ENCODE peak calls at places on chromosomes 5 and 9, in four cellular contexts. Y is cardiac fibroblast, F is activated B cell treated with CpG ODN at 0.5 μM for 24 hours, O is suprapubic skin. Q is an unnamed sample.

GRCh38 chr5:126334755-126335154 is 88.5 kb upstream of the GRAMD2B start:
- DNase-seq in F (no peak), Y (no peak), O (no peak), Q (no peak)

GRCh38 chr5:149381986-149382338 is 2.9 kb upstream of the IL17B start:
- DNase-seq in F (peak; percentile 52), Y (peak; percentile 82), O (peak; percentile 85), Q (peak; percentile 57)

GRCh38 chr5:94932259-94932658 is 313.8 kb downstream of the SLF1 start:
- DNase-seq in O (no peak), Y (no peak), F (no peak), Q (no peak)

GRCh38 chr9:137801023-137801319 is 76.6 kb upstream of the CACNA1B start:
- DNase-seq in F (no peak), O (no peak), Y (no peak), Q (no peak)

GRCh38 chr9:38114905-38115304 is 45.9 kb upstream of the SHB start:
- DNase-seq in O (no peak), Y (no peak), F (no peak), Q (no peak)

GRCh38 chr9:8679405-8679951 is 879.9 kb upstream of the DMAC1 start:
- DNase-seq in F (no peak), Y (no peak), O (no peak), Q (no peak)

GRCh38 chr5:175872287-175873089 is 1.1 kb downstream of the CPLX2 start:
- DNase-seq in Y (no peak), O (no peak), F (no peak), Q (no peak)

GRCh38 chr9:125863920-125864319 is 116.7 kb downstream of the PBX3 start:
- DNase-seq in Y (no peak), O (no peak), F (no peak), Q (no peak)

GRCh38 chr9:4508246-4508906 is 18.1 kb downstream of the SLC1A1 start:
- DNase-seq in O (no peak), Y (no peak), F (no peak), Q (no peak)

GRCh38 chr5:91025449-91025848 is 357.7 kb downstream of the ARRDC3 start:
- DNase-seq in Y (no peak), O (no peak), F (no peak), Q (no peak)

GRCh38 chr5:174951151-174951780 is 226.9 kb downstream of the MSX2 start:
- DNase-seq in F (no peak), Y (peak; percentile 80), O (no peak), Q (no peak)

GRCh38 chr5:128637031-128637430 is 99.0 kb upstream of the FBN2 start:
- DNase-seq in O (no peak), F (no peak), Y (peak; percentile 85), Q (no peak)

GRCh38 chr9:130772185-130772584 is 62.9 kb upstream of the ABL1 start:
- DNase-seq in F (no peak), O (no peak), Y (no peak), Q (no peak)

GRCh38 chr5:40991168-40991980 is 79.8 kb downstream of the MROH2B start:
- DNase-seq in O (no peak), Y (peak; percentile 97), F (no peak), Q (no peak)

GRCh38 chr9:89661956-89662717 is 57.3 kb downstream of the GADD45G start:
- DNase-seq in Y (peak; percentile 98), F (no peak), O (peak; percentile 98), Q (peak; percentile 80)

GRCh38 chr5:35202319-35203111 is 27.8 kb downstream of the PRLR start:
- DNase-seq in O (no peak), Y (peak; percentile 52), F (no peak), Q (no peak)

GRCh38 chr5:131609774-131610173 is 25.3 kb downstream of the RAPGEF6 start:
- DNase-seq in F (no peak), O (no peak), Y (no peak), Q (no peak)

GRCh38 chr9:90827181-90827866 is 25.7 kb downstream of the SYK start:
- DNase-seq in O (no peak), Y (no peak), F (no peak), Q (peak; percentile 79)

GRCh38 chr9:90832251-90832650 is 30.6 kb downstream of the SYK start:
- DNase-seq in Y (no peak), O (no peak), F (no peak), Q (no peak)

GRCh38 chr9:90830977-90831376 is 29.4 kb downstream of the SYK start:
- DNase-seq in O (no peak), Y (no peak), F (peak; percentile 45), Q (no peak)

GRCh38 chr9:90826326-90827020 is 24.9 kb downstream of the SYK start:
- DNase-seq in F (no peak), Y (no peak), O (no peak), Q (no peak)

DNA sequence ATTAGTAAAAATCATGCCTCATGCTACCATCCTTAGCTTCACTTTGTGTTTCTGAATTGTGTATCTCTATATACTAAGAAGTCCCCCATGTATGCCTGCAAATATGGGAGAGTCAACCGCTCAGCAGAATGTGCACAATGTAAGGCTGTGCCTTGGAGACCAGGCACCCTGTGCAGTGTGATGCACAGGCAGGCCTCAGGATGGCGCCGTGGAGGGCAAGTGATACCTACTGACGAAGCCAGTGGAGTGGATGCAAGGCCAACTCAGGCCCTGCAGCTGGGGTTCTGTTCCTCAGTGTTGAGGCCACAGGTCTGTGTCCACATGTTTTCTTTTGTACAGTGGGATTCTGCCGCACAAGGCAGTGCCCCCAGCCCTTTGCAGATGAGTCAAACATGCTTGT is 28.4 kb downstream of the SYK start:
- DNase-seq in O (no peak), F (no peak), Y (no peak), Q (no peak)
- TF ChIP-seq CTCF in O (no peak), F (no peak), Y (no peak), Q (peak; percentile 29)

GRCh38 chr9:128414461-128414860 is 6.2 kb upstream of the CERCAM start:
- DNase-seq in F (no peak), Y (no peak), O (no peak), Q (no peak)
- TF ChIP-seq CTCF in F (no peak), Y (peak; percentile 35), O (no peak), Q (no peak)

DNA sequence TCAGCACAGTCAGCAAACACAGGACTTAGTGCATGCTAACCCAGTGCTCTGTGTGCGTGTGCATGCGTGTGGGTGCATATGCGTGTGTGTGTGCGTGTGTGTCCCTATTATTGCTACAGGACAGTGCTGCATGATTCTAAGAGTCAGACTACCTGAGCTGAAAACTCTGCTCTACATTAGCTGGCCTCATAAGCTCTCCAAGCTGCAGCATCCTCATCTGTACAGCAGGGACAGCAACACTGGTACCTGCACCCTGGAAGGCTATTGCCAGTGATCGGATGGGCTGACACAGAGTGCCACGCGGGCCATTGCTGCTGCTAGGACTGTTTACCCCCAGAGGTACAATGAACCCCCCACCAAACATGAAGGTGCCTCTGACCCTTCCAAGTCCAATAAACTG is 1.2 kb downstream of the ADAMTS12 start:
- DNase-seq in F (no peak), Y (peak; percentile 39), O (no peak), Q (no peak)
- TF ChIP-seq CTCF in F (no peak), Y (peak; percentile 60), O (no peak), Q (no peak)

DNA sequence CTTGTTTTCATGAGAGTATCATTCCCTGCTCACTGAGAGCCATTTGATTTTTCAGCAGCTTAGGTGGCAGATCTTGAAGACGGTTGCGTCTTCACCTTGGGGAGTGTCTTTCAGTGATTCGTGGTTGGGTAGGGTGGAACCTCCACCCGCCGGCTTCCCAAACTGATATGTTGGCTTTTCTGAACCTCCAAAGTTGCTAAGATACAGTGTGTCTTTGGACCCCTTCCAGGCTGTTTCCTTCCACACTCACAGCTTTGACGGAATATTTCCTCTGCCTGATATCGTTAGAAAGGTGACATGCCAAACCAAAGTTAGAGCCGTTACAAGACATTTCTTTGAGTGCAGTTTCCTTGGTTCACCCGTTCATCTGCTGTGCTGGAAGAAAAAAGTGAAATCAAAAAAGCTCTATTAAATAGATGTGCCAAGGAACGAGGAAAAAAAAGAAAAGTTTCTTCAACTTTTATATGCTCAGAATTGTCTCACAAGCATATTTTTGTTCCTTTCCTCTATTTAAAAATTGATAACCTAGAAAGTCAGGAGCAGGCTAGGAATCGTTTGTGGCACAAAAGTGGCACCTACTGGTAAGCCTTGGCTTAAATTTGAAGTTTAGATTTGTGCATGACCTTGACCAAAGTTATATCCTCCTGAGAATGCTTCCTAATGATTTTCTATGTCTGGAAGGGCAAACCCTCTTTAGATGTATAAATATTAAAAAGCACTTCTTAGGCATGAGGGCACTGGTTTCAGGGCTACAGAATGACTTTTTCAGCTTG is 270.7 kb upstream of the WWC1 start:
- DNase-seq in F (no peak), Y (peak; percentile 61), O (no peak), Q (no peak)
- TF ChIP-seq CTCF in F (no peak), Y (peak; percentile 42), O (no peak), Q (no peak)

Q was measured in CD14-positive monocyte.